ENCODE peak calls at places on chromosomes 2 and 18, in nine cellular contexts. M is fibroblast of the conjunctiva; Q is activated CD8-positive, alpha-beta memory T cell treated with anti-CD3 and anti-CD28 coated beads for 1 hour; X is bronchial epithelial cell; P is effector memory CD4-positive, alpha-beta T cell; Z is GM13977; S is GM23338; C is DMS153; K is GM10248. U is an unnamed sample.

GRCh38 chr2:168757223-168757622 is 45.2 kb upstream of the NOSTRIN start:
- DNase-seq in Z (no peak), S (no peak), K (no peak), P (no peak), C (no peak), X (no peak), Q (no peak), M (no peak), U (no peak)

GRCh38 chr2:98026292-98026691 is 30.5 kb upstream of the TMEM131 start:
- DNase-seq in S (no peak), Z (no peak), P (no peak), M (no peak), C (no peak), X (no peak), K (no peak), Q (no peak), U (no peak)

GRCh38 chr2:227613272-227613660 is 1.4 kb downstream of the SCYGR3 start:
- DNase-seq in Q (no peak), P (no peak), S (no peak), Z (peak; percentile 36), K (no peak), M (no peak), X (peak; percentile 10), C (no peak), U (no peak)

GRCh38 chr2:22673501-22673900 is 711.5 kb upstream of the KLHL29 start:
- DNase-seq in Z (no peak), X (no peak), M (no peak), C (no peak), K (no peak), Q (no peak), P (no peak), S (no peak), U (no peak)

GRCh38 chr18:34947711-34948125 is 93.5 kb upstream of the MAPRE2 start:
- DNase-seq in S (no peak), K (no peak), M (no peak), C (no peak), Q (no peak), X (peak; percentile 40), Z (no peak), P (no peak), U (no peak)

GRCh38 chr2:237262838-237263771 is 150.9 kb downstream of the COL6A3 start:
- DNase-seq in M (no peak), X (peak; percentile 91), Q (no peak), P (no peak), S (no peak), K (no peak), C (no peak), Z (no peak), U (no peak)

GRCh38 chr2:15667579-15668556 is 76.2 kb downstream of the DDX1 start:
- DNase-seq in K (no peak), Z (no peak), X (peak; percentile 68), Q (no peak), C (no peak), P (no peak), S (no peak), M (no peak), U (no peak)

GRCh38 chr2:105866439-105867170 is 121.9 kb downstream of the NCK2 start:
- DNase-seq in P (no peak), X (peak; percentile 43), Q (no peak), M (no peak), Z (no peak), K (no peak), S (no peak), C (no peak), U (no peak)

GRCh38 chr18:13237073-13237472 is 18.5 kb downstream of the LDLRAD4 start:
- DNase-seq in K (no peak), Q (no peak), S (no peak), Z (no peak), M (no peak), C (no peak), X (no peak), P (no peak), U (peak; percentile 47)

GRCh38 chr2:159262904-159263303 is 23.6 kb downstream of the WDSUB1 start:
- DNase-seq in K (no peak), Q (no peak), Z (no peak), X (no peak), C (no peak), S (no peak), P (no peak), M (no peak), U (no peak)

GRCh38 chr2:163471947-163472346 is 263.9 kb downstream of the FIGN start:
- DNase-seq in P (no peak), S (peak; percentile 29), Z (no peak), M (peak; percentile 5), Q (no peak), X (peak; percentile 36), K (no peak), C (no peak), U (peak; percentile 15)

GRCh38 chr2:204483497-204484164 is 61.6 kb upstream of the PARD3B start:
- DNase-seq in P (no peak), Z (no peak), S (no peak), M (no peak), X (peak; percentile 24), Q (no peak), K (no peak), C (peak; percentile 41), U (peak; percentile 56)

GRCh38 chr18:433960-434359 is 66.5 kb downstream of the COLEC12 start:
- DNase-seq in K (no peak), X (peak; percentile 3), C (no peak), P (no peak), Z (no peak), S (no peak), Q (no peak), M (no peak), U (no peak)

GRCh38 chr18:48676756-48677368 is 138.0 kb downstream of the CTIF start:
- DNase-seq in M (peak; percentile 23), Q (peak; percentile 7), Z (peak; percentile 83), P (peak; percentile 40), C (no peak), X (peak; percentile 10), S (peak; percentile 91), K (peak; percentile 83), U (peak; percentile 84)

GRCh38 chr2:53460347-53460746 is 307.3 kb upstream of the CHAC2 start:
- DNase-seq in M (no peak), P (no peak), C (no peak), Q (no peak), Z (no peak), K (no peak), S (no peak), X (peak; percentile 59), U (no peak)

GRCh38 chr2:38565333-38565732 is 37.4 kb downstream of the HNRNPLL start:
- DNase-seq in X (no peak), Q (no peak), S (no peak), Z (no peak), P (no peak), C (no peak), K (no peak), M (no peak), U (no peak)

GRCh38 chr2:226887940-226888339 is 52.1 kb downstream of the RHBDD1 start:
- DNase-seq in X (peak; percentile 31), P (no peak), M (no peak), Q (no peak), S (no peak), K (no peak), C (no peak), Z (no peak), U (no peak)

GRCh38 chr18:68714356-68714706 is 577 bp downstream of the TMX3 start:
- DNase-seq in K (peak; percentile 17), Q (no peak), P (no peak), S (peak; percentile 18), Z (no peak), C (no peak), X (no peak), M (no peak), U (peak; percentile 13)

GRCh38 chr2:198098918-198099317 is 294.5 kb downstream of the PLCL1 start:
- DNase-seq in P (no peak), Q (no peak), K (no peak), M (no peak), S (peak; percentile 70), C (no peak), X (peak; percentile 45), Z (no peak), U (no peak)

GRCh38 chr2:98348066-98348561 is 1.9 kb downstream of the CNGA3 start:
- DNase-seq in X (no peak), C (peak; percentile 68), S (peak; percentile 86), Z (peak; percentile 23), Q (no peak), M (no peak), P (no peak), K (no peak), U (no peak)

GRCh38 chr2:66323496-66323895 is 111.4 kb upstream of the MEIS1 start:
- DNase-seq in P (no peak), Q (no peak), C (no peak), S (no peak), M (no peak), K (no peak), X (no peak), Z (no peak), U (no peak)

GRCh38 chr2:144374163-144374661 is 145.7 kb downstream of the ZEB2 start:
- DNase-seq in P (no peak), Q (no peak), S (no peak), Z (peak; percentile 42), M (no peak), C (no peak), X (no peak), K (peak; percentile 23), U (no peak)

GRCh38 chr18:28095631-28096030 is 81.3 kb downstream of the CDH2 start:
- DNase-seq in Z (no peak), C (no peak), K (no peak), M (no peak), X (peak; percentile 56), S (no peak), Q (no peak), P (no peak), U (no peak)

GRCh38 chr18:33579868-33580205 is 1.8 kb downstream of the ASXL3 start:
- DNase-seq in S (no peak), Z (no peak), P (no peak), Q (no peak), M (no peak), C (no peak), K (no peak), X (no peak), U (no peak)

GRCh38 chr18:73352546-73352945 is 484.8 kb upstream of the NETO1 start:
- DNase-seq in M (peak; percentile 75), Q (no peak), X (no peak), K (no peak), C (no peak), Z (no peak), S (no peak), P (no peak), U (no peak)